ENCODE peak calls at places on chromosomes 4 and X, in ten cellular contexts. One of them, this sample, is unnamed. For H3K27me3 and H3K4me1, the result is how much of the 10 kb centered on the place peaks cover.

GRCh38 chr4:36280555-36280954 is 861 bp upstream of the DTHD1 start:
- DNase-seq in cardiac muscle cell: no peak
- DNase-seq in endothelial cell of umbilical vein: no peak
- DNase-seq in CD8-positive, alpha-beta memory T cell: no peak
- DNase-seq in heart right ventricle: no peak
- DNase-seq in HAP-1: no peak
- DNase-seq in psoas muscle: no peak
- DNase-seq in mammary epithelial cell: peak
- DNase-seq in A673: no peak
- DNase-seq in pancreas: no peak
- DNase-seq in this sample: no peak

GRCh38 chrX:71619193-71619592 is 882 bp upstream of the CXCR3 start:
- DNase-seq in cardiac muscle cell: no peak
- DNase-seq in endothelial cell of umbilical vein: no peak
- DNase-seq in CD8-positive, alpha-beta memory T cell: peak
- DNase-seq in heart right ventricle: no peak
- DNase-seq in HAP-1: no peak
- DNase-seq in psoas muscle: no peak
- DNase-seq in mammary epithelial cell: no peak
- DNase-seq in A673: no peak
- DNase-seq in pancreas: no peak
- DNase-seq in this sample: no peak

GRCh38 chrX:40470830-40471429 is 109.8 kb upstream of the ATP6AP2 start:
- DNase-seq in cardiac muscle cell: no peak
- DNase-seq in endothelial cell of umbilical vein: no peak
- DNase-seq in CD8-positive, alpha-beta memory T cell: no peak
- DNase-seq in heart right ventricle: no peak
- DNase-seq in HAP-1: no peak
- DNase-seq in psoas muscle: no peak
- DNase-seq in mammary epithelial cell: no peak
- DNase-seq in A673: peak
- DNase-seq in pancreas: no peak
- DNase-seq in this sample: no peak

GRCh38 chr4:135239964-135240363 is 1038.4 kb upstream of the PABPC4L start:
- DNase-seq in cardiac muscle cell: no peak
- DNase-seq in endothelial cell of umbilical vein: no peak
- DNase-seq in CD8-positive, alpha-beta memory T cell: no peak
- DNase-seq in heart right ventricle: no peak
- DNase-seq in HAP-1: no peak
- DNase-seq in psoas muscle: no peak
- DNase-seq in mammary epithelial cell: no peak
- DNase-seq in A673: no peak
- DNase-seq in pancreas: no peak
- DNase-seq in this sample: no peak

GRCh38 chrX:68199062-68199848 is 234.0 kb downstream of the OPHN1 start:
- DNase-seq in cardiac muscle cell: no peak
- DNase-seq in endothelial cell of umbilical vein: no peak
- DNase-seq in CD8-positive, alpha-beta memory T cell: no peak
- DNase-seq in heart right ventricle: no peak
- DNase-seq in HAP-1: no peak
- DNase-seq in psoas muscle: no peak
- DNase-seq in mammary epithelial cell: no peak
- DNase-seq in A673: no peak
- DNase-seq in pancreas: no peak
- DNase-seq in this sample: no peak

GRCh38 chr4:86184216-86184915 is 175.5 kb downstream of the MAPK10 start:
- DNase-seq in cardiac muscle cell: no peak
- DNase-seq in endothelial cell of umbilical vein: no peak
- DNase-seq in CD8-positive, alpha-beta memory T cell: no peak
- DNase-seq in heart right ventricle: no peak
- DNase-seq in HAP-1: no peak
- DNase-seq in psoas muscle: no peak
- DNase-seq in mammary epithelial cell: no peak
- DNase-seq in A673: no peak
- DNase-seq in pancreas: no peak
- DNase-seq in this sample: no peak

GRCh38 chr4:7664106-7664505 is 229.4 kb upstream of the PSAPL1 start:
- DNase-seq in cardiac muscle cell: no peak
- DNase-seq in endothelial cell of umbilical vein: no peak
- DNase-seq in CD8-positive, alpha-beta memory T cell: no peak
- DNase-seq in heart right ventricle: no peak
- DNase-seq in HAP-1: no peak
- DNase-seq in psoas muscle: peak
- DNase-seq in mammary epithelial cell: no peak
- DNase-seq in A673: no peak
- DNase-seq in pancreas: no peak
- DNase-seq in this sample: no peak

GRCh38 chr4:10237131-10237530 is 120.5 kb upstream of the WDR1 start:
- DNase-seq in cardiac muscle cell: no peak
- DNase-seq in endothelial cell of umbilical vein: no peak
- DNase-seq in CD8-positive, alpha-beta memory T cell: no peak
- DNase-seq in heart right ventricle: no peak
- DNase-seq in HAP-1: no peak
- DNase-seq in psoas muscle: no peak
- DNase-seq in mammary epithelial cell: no peak
- DNase-seq in A673: no peak
- DNase-seq in pancreas: no peak
- DNase-seq in this sample: no peak

GRCh38 chrX:124239324-124239723 is 93.1 kb upstream of the TEX13D start:
- DNase-seq in cardiac muscle cell: no peak
- DNase-seq in endothelial cell of umbilical vein: no peak
- DNase-seq in CD8-positive, alpha-beta memory T cell: no peak
- DNase-seq in heart right ventricle: no peak
- DNase-seq in HAP-1: no peak
- DNase-seq in psoas muscle: no peak
- DNase-seq in mammary epithelial cell: no peak
- DNase-seq in A673: no peak
- DNase-seq in pancreas: no peak
- DNase-seq in this sample: no peak

GRCh38 chrX:46573331-46573895 is at the start of gene CHST7:
- DNase-seq in cardiac muscle cell: peak
- DNase-seq in endothelial cell of umbilical vein: peak
- DNase-seq in CD8-positive, alpha-beta memory T cell: peak
- DNase-seq in heart right ventricle: peak
- DNase-seq in HAP-1: peak
- DNase-seq in psoas muscle: peak
- DNase-seq in mammary epithelial cell: peak
- DNase-seq in A673: peak
- DNase-seq in pancreas: peak
- DNase-seq in this sample: peak

GRCh38 chr4:138680251-138680650 is 335.3 kb upstream of the NOCT start:
- DNase-seq in cardiac muscle cell: no peak
- DNase-seq in endothelial cell of umbilical vein: no peak
- DNase-seq in CD8-positive, alpha-beta memory T cell: no peak
- DNase-seq in heart right ventricle: no peak
- DNase-seq in HAP-1: no peak
- DNase-seq in psoas muscle: no peak
- DNase-seq in mammary epithelial cell: no peak
- DNase-seq in A673: no peak
- DNase-seq in pancreas: no peak
- DNase-seq in this sample: no peak

DNA sequence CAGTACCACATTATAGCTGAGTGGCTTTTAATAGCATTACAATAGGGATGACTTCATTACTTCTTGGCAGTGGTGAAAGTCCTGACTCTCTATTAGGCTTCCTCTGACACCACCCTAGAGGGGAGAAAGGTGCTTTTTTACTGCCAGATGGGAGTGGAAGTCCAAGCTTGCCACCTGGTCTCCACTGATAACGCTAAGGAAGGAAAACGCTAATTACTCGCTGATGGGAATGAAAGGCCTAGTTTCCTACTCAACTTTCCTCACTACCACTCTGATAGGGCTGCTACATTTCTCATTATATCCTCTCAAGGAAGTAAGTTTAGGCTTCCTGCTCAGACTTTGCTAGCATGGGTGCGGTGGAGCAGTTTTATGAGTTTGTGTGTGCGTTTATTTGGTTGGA is 62.3 kb upstream of the PAGE3 start:
- DNase-seq in cardiac muscle cell: no peak
- DNase-seq in endothelial cell of umbilical vein: peak
- DNase-seq in CD8-positive, alpha-beta memory T cell: no peak
- DNase-seq in heart right ventricle: peak
- DNase-seq in HAP-1: no peak
- DNase-seq in psoas muscle: no peak
- DNase-seq in mammary epithelial cell: no peak
- DNase-seq in A673: no peak
- DNase-seq in pancreas: no peak
- DNase-seq in this sample: no peak
- H3K27me3 ChIP-seq in cardiac muscle cell: under half
- H3K27me3 ChIP-seq in endothelial cell of umbilical vein: under half
- H3K27me3 ChIP-seq in CD8-positive, alpha-beta memory T cell: under half
- H3K27me3 ChIP-seq in heart right ventricle: under half
- H3K27me3 ChIP-seq in HAP-1: under half
- H3K27me3 ChIP-seq in psoas muscle: under half
- H3K27me3 ChIP-seq in mammary epithelial cell: under half
- H3K27me3 ChIP-seq in A673: under half
- H3K27me3 ChIP-seq in pancreas: under half
- H3K27me3 ChIP-seq in this sample: under half

GRCh38 chr4:2417196-2417764 is 1.2 kb downstream of the ZFYVE28 start:
- DNase-seq in cardiac muscle cell: no peak
- DNase-seq in endothelial cell of umbilical vein: peak
- DNase-seq in CD8-positive, alpha-beta memory T cell: no peak
- DNase-seq in heart right ventricle: no peak
- DNase-seq in HAP-1: no peak
- DNase-seq in psoas muscle: no peak
- DNase-seq in mammary epithelial cell: no peak
- DNase-seq in A673: no peak
- DNase-seq in pancreas: peak
- DNase-seq in this sample: no peak

GRCh38 chr4:2416564-2417195 is 1.8 kb downstream of the ZFYVE28 start:
- DNase-seq in cardiac muscle cell: no peak
- DNase-seq in endothelial cell of umbilical vein: peak
- DNase-seq in CD8-positive, alpha-beta memory T cell: no peak
- DNase-seq in heart right ventricle: no peak
- DNase-seq in HAP-1: peak
- DNase-seq in psoas muscle: no peak
- DNase-seq in mammary epithelial cell: no peak
- DNase-seq in A673: no peak
- DNase-seq in pancreas: no peak
- DNase-seq in this sample: peak

GRCh38 chr4:2415881-2416563 is 2.4 kb downstream of the ZFYVE28 start:
- DNase-seq in cardiac muscle cell: no peak
- DNase-seq in endothelial cell of umbilical vein: no peak
- DNase-seq in CD8-positive, alpha-beta memory T cell: no peak
- DNase-seq in heart right ventricle: no peak
- DNase-seq in HAP-1: no peak
- DNase-seq in psoas muscle: no peak
- DNase-seq in mammary epithelial cell: no peak
- DNase-seq in A673: no peak
- DNase-seq in pancreas: no peak
- DNase-seq in this sample: no peak

GRCh38 chr4:2413821-2414610 is 4.4 kb downstream of the ZFYVE28 start:
- DNase-seq in cardiac muscle cell: peak
- DNase-seq in endothelial cell of umbilical vein: peak
- DNase-seq in CD8-positive, alpha-beta memory T cell: no peak
- DNase-seq in heart right ventricle: no peak
- DNase-seq in HAP-1: no peak
- DNase-seq in psoas muscle: no peak
- DNase-seq in mammary epithelial cell: no peak
- DNase-seq in A673: peak
- DNase-seq in pancreas: no peak
- DNase-seq in this sample: no peak

DNA sequence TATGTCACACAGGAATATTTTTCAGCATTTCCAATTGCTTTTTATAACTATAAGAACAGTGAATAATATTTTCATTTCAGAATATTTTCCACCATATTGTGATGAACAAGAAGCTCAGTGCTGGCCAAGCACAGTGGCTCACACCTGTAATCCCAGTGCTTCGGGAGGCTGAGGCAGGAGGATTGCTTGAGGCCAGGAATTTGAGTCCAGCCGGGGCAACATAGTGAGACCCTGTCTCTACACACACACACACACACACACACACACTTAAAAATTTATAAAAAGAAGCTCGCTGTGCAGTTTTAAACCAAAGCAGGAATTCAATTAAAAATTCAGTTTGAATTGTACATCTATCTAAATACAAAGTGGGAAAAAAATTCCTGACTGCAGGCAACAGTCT is 3.2 kb downstream of the ZFYVE28 start:
- DNase-seq in cardiac muscle cell: no peak
- DNase-seq in endothelial cell of umbilical vein: no peak
- DNase-seq in CD8-positive, alpha-beta memory T cell: no peak
- DNase-seq in heart right ventricle: no peak
- DNase-seq in HAP-1: no peak
- DNase-seq in psoas muscle: no peak
- DNase-seq in mammary epithelial cell: no peak
- DNase-seq in A673: no peak
- DNase-seq in pancreas: no peak
- DNase-seq in this sample: no peak
- H3K4me1 ChIP-seq in cardiac muscle cell: under half
- H3K4me1 ChIP-seq in endothelial cell of umbilical vein: under half
- H3K4me1 ChIP-seq in CD8-positive, alpha-beta memory T cell: half or more
- H3K4me1 ChIP-seq in heart right ventricle: under half
- H3K4me1 ChIP-seq in HAP-1: under half
- H3K4me1 ChIP-seq in psoas muscle: under half
- H3K4me1 ChIP-seq in mammary epithelial cell: under half
- H3K4me1 ChIP-seq in A673: under half
- H3K4me1 ChIP-seq in pancreas: under half
- H3K4me1 ChIP-seq in this sample: under half

DNA sequence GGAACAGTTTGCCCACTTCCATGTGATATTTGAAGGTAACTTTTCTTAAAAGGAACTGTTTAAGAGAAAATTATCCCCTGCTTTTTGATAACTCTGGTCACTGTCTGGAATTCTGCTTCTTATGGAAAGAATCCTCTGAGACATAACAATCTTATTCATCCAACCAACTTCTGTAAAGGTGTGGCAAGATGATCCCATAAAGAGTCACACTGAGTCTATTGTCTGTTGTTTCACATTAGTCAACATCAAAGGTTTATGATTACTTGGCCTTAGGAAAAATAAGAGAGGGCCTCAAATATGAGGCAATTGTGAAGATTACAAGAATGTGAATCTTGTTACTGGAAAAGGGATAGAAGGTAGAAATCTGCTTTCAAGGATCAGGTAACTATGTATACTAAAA is 88.0 kb upstream of the MAGEB18 start:
- DNase-seq in cardiac muscle cell: no peak
- DNase-seq in endothelial cell of umbilical vein: no peak
- DNase-seq in CD8-positive, alpha-beta memory T cell: no peak
- DNase-seq in heart right ventricle: no peak
- DNase-seq in HAP-1: no peak
- DNase-seq in psoas muscle: no peak
- DNase-seq in mammary epithelial cell: peak
- DNase-seq in A673: no peak
- DNase-seq in pancreas: no peak
- DNase-seq in this sample: no peak
- H3K27me3 ChIP-seq in cardiac muscle cell: under half
- H3K27me3 ChIP-seq in endothelial cell of umbilical vein: under half
- H3K27me3 ChIP-seq in CD8-positive, alpha-beta memory T cell: under half
- H3K27me3 ChIP-seq in heart right ventricle: under half
- H3K27me3 ChIP-seq in HAP-1: under half
- H3K27me3 ChIP-seq in psoas muscle: under half
- H3K27me3 ChIP-seq in mammary epithelial cell: under half
- H3K27me3 ChIP-seq in A673: under half
- H3K27me3 ChIP-seq in pancreas: under half
- H3K27me3 ChIP-seq in this sample: under half

DNA sequence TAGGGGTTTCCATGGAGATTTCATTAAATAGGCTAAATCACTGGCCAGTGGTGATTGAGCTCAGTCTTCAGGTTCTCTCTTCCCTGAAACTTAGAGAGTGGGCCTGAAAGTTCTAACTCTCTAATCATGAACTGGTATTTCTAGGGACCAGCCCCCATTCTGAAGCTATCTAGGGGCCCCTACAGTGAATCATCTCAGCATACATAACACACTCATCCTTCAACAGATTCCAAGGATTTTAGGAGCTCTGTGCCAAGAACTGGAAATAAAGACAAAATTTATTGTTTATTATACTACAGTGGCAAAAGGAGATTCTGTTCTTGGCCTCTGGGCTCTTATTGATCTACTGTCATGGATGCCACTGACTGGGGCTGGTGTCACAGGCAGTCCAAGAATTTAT is 263.8 kb upstream of the IGFBP7 start:
- DNase-seq in cardiac muscle cell: peak
- DNase-seq in endothelial cell of umbilical vein: no peak
- DNase-seq in CD8-positive, alpha-beta memory T cell: no peak
- DNase-seq in heart right ventricle: no peak
- DNase-seq in HAP-1: no peak
- DNase-seq in psoas muscle: no peak
- DNase-seq in mammary epithelial cell: no peak
- DNase-seq in A673: no peak
- DNase-seq in pancreas: no peak
- DNase-seq in this sample: no peak
- H3K4me1 ChIP-seq in cardiac muscle cell: under half
- H3K4me1 ChIP-seq in endothelial cell of umbilical vein: under half
- H3K4me1 ChIP-seq in CD8-positive, alpha-beta memory T cell: under half
- H3K4me1 ChIP-seq in heart right ventricle: under half
- H3K4me1 ChIP-seq in HAP-1: under half
- H3K4me1 ChIP-seq in psoas muscle: under half
- H3K4me1 ChIP-seq in mammary epithelial cell: under half
- H3K4me1 ChIP-seq in A673: under half
- H3K4me1 ChIP-seq in pancreas: under half
- H3K4me1 ChIP-seq in this sample: under half